ENCODE peak calls at places on chromosomes 2 and 18, in seven cellular contexts. One of them, this sample, is unnamed.

GRCh38 chr2:73235315-73236028 is 1.4 kb downstream of the CCT7 start:
- DNase-seq in foreskin fibroblast: no peak
- DNase-seq in fibroblast of lung: no peak
- DNase-seq in neural crest cell: no peak
- DNase-seq in stimulated activated CD4-positive, alpha-beta T cell treated with anti-CD3 and anti-CD28 coated beads, Interleukin-15, amount 100 ng/mL, for 24 hours: no peak
- DNase-seq in IMR-90: no peak
- DNase-seq in H54: no peak
- DNase-seq in this sample: no peak

GRCh38 chr2:62654423-62654791 is 51.1 kb upstream of the EHBP1 start:
- DNase-seq in foreskin fibroblast: peak
- DNase-seq in IMR-90: no peak
- DNase-seq in stimulated activated CD4-positive, alpha-beta T cell treated with anti-CD3 and anti-CD28 coated beads, Interleukin-15, amount 100 ng/mL, for 24 hours: no peak
- DNase-seq in neural crest cell: no peak
- DNase-seq in H54: peak
- DNase-seq in fibroblast of lung: no peak
- DNase-seq in this sample: no peak

GRCh38 chr2:120624056-120624737 is 111.5 kb upstream of the GLI2 start:
- DNase-seq in neural crest cell: no peak
- DNase-seq in H54: no peak
- DNase-seq in foreskin fibroblast: no peak
- DNase-seq in stimulated activated CD4-positive, alpha-beta T cell treated with anti-CD3 and anti-CD28 coated beads, Interleukin-15, amount 100 ng/mL, for 24 hours: no peak
- DNase-seq in IMR-90: no peak
- DNase-seq in fibroblast of lung: no peak
- DNase-seq in this sample: no peak

GRCh38 chr2:72770879-72771461 is 54.9 kb downstream of the EXOC6B start:
- DNase-seq in IMR-90: peak
- DNase-seq in neural crest cell: peak
- DNase-seq in H54: no peak
- DNase-seq in foreskin fibroblast: peak
- DNase-seq in fibroblast of lung: peak
- DNase-seq in stimulated activated CD4-positive, alpha-beta T cell treated with anti-CD3 and anti-CD28 coated beads, Interleukin-15, amount 100 ng/mL, for 24 hours: peak
- DNase-seq in this sample: peak

GRCh38 chr2:75200140-75200985 is 1.0 kb upstream of the TACR1 start:
- DNase-seq in stimulated activated CD4-positive, alpha-beta T cell treated with anti-CD3 and anti-CD28 coated beads, Interleukin-15, amount 100 ng/mL, for 24 hours: peak
- DNase-seq in H54: peak
- DNase-seq in fibroblast of lung: peak
- DNase-seq in IMR-90: peak
- DNase-seq in neural crest cell: peak
- DNase-seq in foreskin fibroblast: peak
- DNase-seq in this sample: no peak

GRCh38 chr2:218648473-218649100 is 10.8 kb downstream of the ZNF142 start:
- DNase-seq in IMR-90: peak
- DNase-seq in neural crest cell: peak
- DNase-seq in stimulated activated CD4-positive, alpha-beta T cell treated with anti-CD3 and anti-CD28 coated beads, Interleukin-15, amount 100 ng/mL, for 24 hours: peak
- DNase-seq in fibroblast of lung: peak
- DNase-seq in foreskin fibroblast: peak
- DNase-seq in H54: peak
- DNase-seq in this sample: peak

GRCh38 chr2:5695641-5696350 is 3.6 kb downstream of the SOX11 start:
- DNase-seq in foreskin fibroblast: peak
- DNase-seq in IMR-90: peak
- DNase-seq in stimulated activated CD4-positive, alpha-beta T cell treated with anti-CD3 and anti-CD28 coated beads, Interleukin-15, amount 100 ng/mL, for 24 hours: no peak
- DNase-seq in fibroblast of lung: peak
- DNase-seq in H54: no peak
- DNase-seq in neural crest cell: peak
- DNase-seq in this sample: peak

GRCh38 chr2:64767670-64768425 is 114.1 kb upstream of the SERTAD2 start:
- DNase-seq in stimulated activated CD4-positive, alpha-beta T cell treated with anti-CD3 and anti-CD28 coated beads, Interleukin-15, amount 100 ng/mL, for 24 hours: peak
- DNase-seq in neural crest cell: peak
- DNase-seq in H54: peak
- DNase-seq in fibroblast of lung: peak
- DNase-seq in foreskin fibroblast: peak
- DNase-seq in IMR-90: peak
- DNase-seq in this sample: peak

GRCh38 chr2:113131343-113131933 is 4.0 kb downstream of the IL1RN start:
- DNase-seq in H54: no peak
- DNase-seq in stimulated activated CD4-positive, alpha-beta T cell treated with anti-CD3 and anti-CD28 coated beads, Interleukin-15, amount 100 ng/mL, for 24 hours: no peak
- DNase-seq in fibroblast of lung: no peak
- DNase-seq in neural crest cell: no peak
- DNase-seq in IMR-90: no peak
- DNase-seq in foreskin fibroblast: no peak
- DNase-seq in this sample: no peak

GRCh38 chr18:12659904-12660605 is 2.1 kb upstream of the SPIRE1 start:
- DNase-seq in IMR-90: peak
- DNase-seq in neural crest cell: peak
- DNase-seq in foreskin fibroblast: peak
- DNase-seq in H54: peak
- DNase-seq in fibroblast of lung: peak
- DNase-seq in stimulated activated CD4-positive, alpha-beta T cell treated with anti-CD3 and anti-CD28 coated beads, Interleukin-15, amount 100 ng/mL, for 24 hours: peak
- DNase-seq in this sample: peak

GRCh38 chr2:166841152-166841551 is 47.1 kb upstream of the XIRP2 start:
- DNase-seq in IMR-90: no peak
- DNase-seq in neural crest cell: no peak
- DNase-seq in foreskin fibroblast: no peak
- DNase-seq in stimulated activated CD4-positive, alpha-beta T cell treated with anti-CD3 and anti-CD28 coated beads, Interleukin-15, amount 100 ng/mL, for 24 hours: no peak
- DNase-seq in H54: no peak
- DNase-seq in fibroblast of lung: no peak
- DNase-seq in this sample: no peak

GRCh38 chr2:8536686-8537571 is 144.9 kb upstream of the ID2 start:
- DNase-seq in foreskin fibroblast: no peak
- DNase-seq in IMR-90: peak
- DNase-seq in neural crest cell: no peak
- DNase-seq in H54: no peak
- DNase-seq in stimulated activated CD4-positive, alpha-beta T cell treated with anti-CD3 and anti-CD28 coated beads, Interleukin-15, amount 100 ng/mL, for 24 hours: no peak
- DNase-seq in fibroblast of lung: no peak
- DNase-seq in this sample: no peak

GRCh38 chr2:172079838-172080640 is 5.3 kb upstream of the DLX1 start:
- DNase-seq in foreskin fibroblast: no peak
- DNase-seq in stimulated activated CD4-positive, alpha-beta T cell treated with anti-CD3 and anti-CD28 coated beads, Interleukin-15, amount 100 ng/mL, for 24 hours: no peak
- DNase-seq in H54: no peak
- DNase-seq in neural crest cell: no peak
- DNase-seq in IMR-90: peak
- DNase-seq in fibroblast of lung: no peak
- DNase-seq in this sample: no peak

GRCh38 chr2:147051814-147052213 is 793.0 kb upstream of the ACVR2A start:
- DNase-seq in fibroblast of lung: no peak
- DNase-seq in foreskin fibroblast: no peak
- DNase-seq in H54: no peak
- DNase-seq in neural crest cell: no peak
- DNase-seq in IMR-90: no peak
- DNase-seq in stimulated activated CD4-positive, alpha-beta T cell treated with anti-CD3 and anti-CD28 coated beads, Interleukin-15, amount 100 ng/mL, for 24 hours: no peak
- DNase-seq in this sample: no peak

GRCh38 chr2:139378373-139378772 is 598.2 kb upstream of the NXPH2 start:
- DNase-seq in stimulated activated CD4-positive, alpha-beta T cell treated with anti-CD3 and anti-CD28 coated beads, Interleukin-15, amount 100 ng/mL, for 24 hours: no peak
- DNase-seq in fibroblast of lung: no peak
- DNase-seq in neural crest cell: no peak
- DNase-seq in H54: no peak
- DNase-seq in IMR-90: no peak
- DNase-seq in foreskin fibroblast: no peak
- DNase-seq in this sample: no peak

GRCh38 chr2:209956276-209956675 is 46.2 kb upstream of the RPE start:
- DNase-seq in stimulated activated CD4-positive, alpha-beta T cell treated with anti-CD3 and anti-CD28 coated beads, Interleukin-15, amount 100 ng/mL, for 24 hours: no peak
- DNase-seq in neural crest cell: no peak
- DNase-seq in fibroblast of lung: no peak
- DNase-seq in IMR-90: no peak
- DNase-seq in foreskin fibroblast: no peak
- DNase-seq in H54: no peak
- DNase-seq in this sample: no peak

GRCh38 chr2:53253244-53253643 is 514.4 kb upstream of the CHAC2 start:
- DNase-seq in fibroblast of lung: no peak
- DNase-seq in IMR-90: peak
- DNase-seq in foreskin fibroblast: no peak
- DNase-seq in stimulated activated CD4-positive, alpha-beta T cell treated with anti-CD3 and anti-CD28 coated beads, Interleukin-15, amount 100 ng/mL, for 24 hours: no peak
- DNase-seq in neural crest cell: no peak
- DNase-seq in H54: no peak
- DNase-seq in this sample: no peak

GRCh38 chr2:152646775-152647174 is 70.5 kb downstream of the PRPF40A start:
- DNase-seq in foreskin fibroblast: peak
- DNase-seq in neural crest cell: no peak
- DNase-seq in stimulated activated CD4-positive, alpha-beta T cell treated with anti-CD3 and anti-CD28 coated beads, Interleukin-15, amount 100 ng/mL, for 24 hours: no peak
- DNase-seq in H54: peak
- DNase-seq in IMR-90: peak
- DNase-seq in fibroblast of lung: peak
- DNase-seq in this sample: peak

GRCh38 chr18:36504928-36505327 is 207.4 kb downstream of the FHOD3 start:
- DNase-seq in H54: no peak
- DNase-seq in neural crest cell: no peak
- DNase-seq in stimulated activated CD4-positive, alpha-beta T cell treated with anti-CD3 and anti-CD28 coated beads, Interleukin-15, amount 100 ng/mL, for 24 hours: no peak
- DNase-seq in foreskin fibroblast: peak
- DNase-seq in IMR-90: peak
- DNase-seq in fibroblast of lung: no peak
- DNase-seq in this sample: no peak

This sample was measured in brain microvascular endothelial cell.